ENCODE peak calls at places on chromosomes 6 and 20, in seven cellular contexts. N is HepG2, B is H1, V is HCT116, J is SK-N-SH, C is K562, F is GM12878. A is an unnamed sample.

GRCh38 chr20:24096256-24096655 is 107.7 kb upstream of the GGTLC1 start:
- DNase-seq in N (no peak), B (no peak), V (no peak), J (no peak), C (no peak), F (no peak), A (no peak)

GRCh38 chr6:2764610-2765165 is 505 bp upstream of the WRNIP1 start:
- DNase-seq in N (peak; percentile 50), B (peak; percentile 86), V (no peak), J (peak; percentile 80), C (peak; percentile 97), F (no peak), A (peak; percentile 71)

GRCh38 chr20:19789446-19789845 is 31.4 kb downstream of the RIN2 start:
- DNase-seq in N (no peak), B (no peak), V (no peak), J (no peak), C (no peak), F (no peak), A (no peak)

GRCh38 chr6:159463440-159463839 is 229.6 kb downstream of the SOD2 start:
- DNase-seq in N (no peak), B (no peak), V (peak; percentile 16), J (peak; percentile 31), C (no peak), F (no peak), A (no peak)

GRCh38 chr6:106692112-106692822 is 62.9 kb downstream of the QRSL1 start:
- DNase-seq in N (no peak), B (no peak), V (no peak), J (no peak), C (no peak), F (no peak), A (no peak)

GRCh38 chr6:129370268-129370916 is 339.6 kb downstream of the ARHGAP18 start:
- DNase-seq in N (peak; percentile 32), B (peak; percentile 54), V (peak; percentile 45), J (peak; percentile 24), C (peak; percentile 12), F (no peak), A (peak; percentile 48)

GRCh38 chr6:119742188-119742803 is 392.7 kb upstream of the MAN1A1 start:
- DNase-seq in N (peak; percentile 54), B (peak; percentile 91), V (peak; percentile 53), J (peak; percentile 35), C (peak; percentile 64), F (no peak), A (peak; percentile 69)

GRCh38 chr6:307065-307814 is 15.0 kb downstream of the DUSP22 start:
- DNase-seq in N (no peak), B (no peak), V (no peak), J (no peak), C (no peak), F (no peak), A (no peak)

GRCh38 chr6:6704423-6705060 is 116.0 kb downstream of the LY86 start:
- DNase-seq in N (no peak), B (no peak), V (no peak), J (no peak), C (peak; percentile 53), F (no peak), A (no peak)

GRCh38 chr20:4697189-4697873 is 24.4 kb upstream of the PRND start:
- DNase-seq in N (no peak), B (no peak), V (no peak), J (no peak), C (no peak), F (no peak), A (no peak)

GRCh38 chr20:4710106-4710475 is 11.6 kb upstream of the PRND start:
- DNase-seq in N (no peak), B (no peak), V (no peak), J (no peak), C (no peak), F (no peak), A (no peak)

GRCh38 chr6:81984599-81984998 is 232.1 kb upstream of the TENT5A start:
- DNase-seq in N (no peak), B (no peak), V (no peak), J (no peak), C (no peak), F (no peak), A (no peak)

GRCh38 chr6:30744054-30744805 is at the start of gene IER3:
- DNase-seq in N (peak; percentile 89), B (peak; percentile 91), V (peak; percentile 96), J (no peak), C (peak; percentile 86), F (no peak), A (peak; percentile 96)

GRCh38 chr6:30061766-30062458 is 847 bp downstream of the POLR1H start:
- DNase-seq in N (no peak), B (no peak), V (no peak), J (peak; percentile 38), C (no peak), F (no peak), A (no peak)

GRCh38 chr6:4776967-4777925 is 1.0 kb downstream of the CDYL start:
- DNase-seq in N (no peak), B (no peak), V (no peak), J (no peak), C (peak; percentile 59), F (no peak), A (peak; percentile 48)

GRCh38 chr20:24378651-24379050 is 90.8 kb upstream of the SYNDIG1 start:
- DNase-seq in N (no peak), B (no peak), V (no peak), J (no peak), C (no peak), F (no peak), A (no peak)

GRCh38 chr6:133623065-133623464 is 265.8 kb upstream of the TCF21 start:
- DNase-seq in N (no peak), B (no peak), V (no peak), J (no peak), C (no peak), F (no peak), A (no peak)

GRCh38 chr6:52491203-52492069 is 71.3 kb downstream of the EFHC1 start:
- DNase-seq in N (no peak), B (peak; percentile 26), V (no peak), J (no peak), C (no peak), F (peak; percentile 58), A (no peak)

DNA sequence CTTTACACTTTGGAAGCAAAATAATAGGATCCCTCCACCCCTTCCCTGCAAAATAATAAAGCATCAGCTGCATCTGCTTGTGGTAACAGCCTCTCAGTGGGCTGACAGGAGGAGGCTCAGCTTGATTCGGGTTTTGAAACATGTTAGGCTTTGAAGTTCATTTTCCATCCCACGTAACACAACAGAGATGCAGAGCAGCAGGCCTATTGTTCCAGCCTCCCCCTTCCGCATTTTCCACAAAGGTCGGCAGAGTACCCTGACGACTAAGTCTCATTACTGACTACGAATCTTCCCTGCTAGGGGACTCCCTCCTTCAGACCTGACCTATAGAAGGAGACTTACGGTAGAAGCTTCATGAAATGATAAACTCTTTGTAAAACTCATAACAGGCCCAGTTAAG is 99.0 kb downstream of the ALDH8A1 start:
- DNase-seq in N (no peak), B (no peak), V (no peak), J (no peak), C (no peak), F (no peak), A (no peak)
- TF ChIP-seq JUND in N (no peak), B (no peak), V (no peak), J (no peak), C (no peak), F (no peak), A (no peak)

GRCh38 chr6:104306206-104306605 is 553.5 kb downstream of the HACE1 start:
- DNase-seq in N (no peak), B (no peak), V (no peak), J (no peak), C (no peak), F (no peak), A (no peak)
- TF ChIP-seq JUND in N (no peak), B (no peak), V (no peak), J (no peak), C (no peak), F (no peak), A (no peak)

GRCh38 chr20:38583306-38583705 is 2.3 kb downstream of the ADIG start:
- DNase-seq in N (no peak), B (no peak), V (no peak), J (no peak), C (no peak), F (no peak), A (no peak)

GRCh38 chr20:38579219-38579618 is 1.8 kb upstream of the ADIG start:
- DNase-seq in N (no peak), B (no peak), V (no peak), J (no peak), C (no peak), F (no peak), A (no peak)

GRCh38 chr20:38581830-38582358 is 897 bp downstream of the ADIG start:
- DNase-seq in N (no peak), B (no peak), V (no peak), J (no peak), C (no peak), F (no peak), A (no peak)

GRCh38 chr20:38579921-38580320 is 1.1 kb upstream of the ADIG start:
- DNase-seq in N (no peak), B (no peak), V (no peak), J (no peak), C (no peak), F (no peak), A (no peak)

GRCh38 chr20:38581013-38581412 is at the start of gene ADIG:
- DNase-seq in N (peak; percentile 44), B (no peak), V (no peak), J (no peak), C (no peak), F (no peak), A (no peak)
- TF ChIP-seq JUND in N (no peak), B (no peak), V (no peak), J (no peak), C (no peak), F (no peak), A (no peak)

GRCh38 chr6:112234596-112234995 is 19.8 kb downstream of the LAMA4 start:
- DNase-seq in N (no peak), B (no peak), V (no peak), J (no peak), C (no peak), F (no peak), A (no peak)

GRCh38 chr6:112233864-112234263 is 20.5 kb downstream of the LAMA4 start:
- DNase-seq in N (no peak), B (no peak), V (no peak), J (no peak), C (no peak), F (no peak), A (no peak)

GRCh38 chr6:112228480-112229332 is 25.7 kb downstream of the LAMA4 start:
- DNase-seq in N (no peak), B (no peak), V (no peak), J (no peak), C (no peak), F (no peak), A (no peak)

GRCh38 chr6:112232845-112233256 is 21.5 kb downstream of the LAMA4 start:
- DNase-seq in N (no peak), B (no peak), V (no peak), J (peak; percentile 59), C (no peak), F (no peak), A (no peak)

DNA sequence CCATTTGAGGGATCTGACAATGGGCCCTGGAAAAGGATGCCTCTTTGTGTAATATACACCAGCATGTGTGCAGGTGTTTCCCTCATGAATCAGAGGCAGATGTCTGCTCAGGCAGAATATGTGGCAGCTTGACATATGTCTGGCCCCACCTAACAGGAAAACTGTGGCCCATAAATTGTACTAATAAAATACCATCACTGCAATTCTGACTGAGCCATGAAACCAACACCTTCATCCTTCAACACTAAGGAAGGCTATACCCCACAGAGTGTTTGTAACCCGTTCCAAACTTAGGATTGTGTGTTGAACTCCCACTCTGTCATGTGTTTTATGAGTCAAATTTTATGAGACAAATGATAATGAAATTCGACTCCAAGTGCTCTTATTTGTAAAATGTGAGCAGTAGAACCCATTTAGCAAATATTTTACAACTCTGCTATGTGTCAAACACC is 22.7 kb downstream of the LAMA4 start:
- DNase-seq in N (no peak), B (no peak), V (no peak), J (no peak), C (no peak), F (no peak), A (no peak)
- TF ChIP-seq JUND in N (no peak), B (no peak), V (no peak), J (no peak), C (no peak), F (no peak), A (no peak)

A was measured in T47D.